ENCODE peak calls at places on chromosomes 6 and 20, in six cellular contexts. Q is mucosa of descending colon, B is body of pancreas, A is hepatocyte, U is lung, J is psoas muscle. Y is an unnamed sample.
A peak's percentile ranks its signal among the peaks of the same experiment; 100 is the strongest.

GRCh38 chr6:10149603-10150002 is 265.3 kb downstream of the TFAP2A start:
- DNase-seq in Q (no peak), B (no peak), A (no peak), U (no peak), J (no peak), Y (no peak)

GRCh38 chr6:20028143-20028542 is 184.1 kb downstream of the MBOAT1 start:
- DNase-seq in Q (peak; percentile 29), B (no peak), A (no peak), U (no peak), J (no peak), Y (no peak)

GRCh38 chr20:57435498-57436222 is 44.5 kb downstream of the RBM38 start:
- DNase-seq in Q (peak; percentile 79), B (peak; percentile 92), A (no peak), U (peak; percentile 82), J (peak; percentile 85), Y (no peak)

GRCh38 chr20:14951707-14952106 is 614.3 kb upstream of the FLRT3 start:
- DNase-seq in Q (no peak), B (no peak), A (peak; percentile 33), U (no peak), J (no peak), Y (peak; percentile 5)

GRCh38 chr20:46253391-46253790 is 54.9 kb downstream of the CDH22 start:
- DNase-seq in Q (peak; percentile 41), B (no peak), A (no peak), U (no peak), J (no peak), Y (no peak)

GRCh38 chr6:9405825-9406224 is 970.5 kb upstream of the SLC35B3 start:
- DNase-seq in Q (no peak), B (no peak), A (no peak), U (no peak), J (no peak), Y (no peak)

GRCh38 chr6:36333889-36334288 is 2.8 kb downstream of the BNIP5 start:
- DNase-seq in Q (no peak), B (no peak), A (no peak), U (no peak), J (no peak), Y (no peak)

GRCh38 chr6:48311301-48311700 is 200.3 kb upstream of the PTCHD4 start:
- DNase-seq in Q (no peak), B (no peak), A (no peak), U (no peak), J (no peak), Y (no peak)

GRCh38 chr6:140559458-140559857 is 1185.0 kb upstream of the CITED2 start:
- DNase-seq in Q (no peak), B (no peak), A (no peak), U (no peak), J (no peak), Y (no peak)

GRCh38 chr6:93352604-93353003 is 66.8 kb downstream of the EPHA7 start:
- DNase-seq in Q (no peak), B (no peak), A (no peak), U (no peak), J (no peak), Y (no peak)

GRCh38 chr20:41428285-41428684 is 61.7 kb upstream of the EMILIN3 start:
- DNase-seq in Q (no peak), B (no peak), A (peak; percentile 66), U (no peak), J (no peak), Y (no peak)

GRCh38 chr6:125066140-125066539 is 87.4 kb upstream of the TPD52L1 start:
- DNase-seq in Q (no peak), B (no peak), A (no peak), U (no peak), J (no peak), Y (no peak)

GRCh38 chr6:100381111-100381510 is 83.6 kb downstream of the SIM1 start:
- DNase-seq in Q (no peak), B (no peak), A (no peak), U (no peak), J (no peak), Y (no peak)

GRCh38 chr6:136470044-136470443 is 80.2 kb downstream of the MAP7 start:
- DNase-seq in Q (no peak), B (no peak), A (no peak), U (no peak), J (no peak), Y (no peak)

GRCh38 chr6:117498159-117498558 is 15.7 kb downstream of the DCBLD1 start:
- DNase-seq in Q (no peak), B (no peak), A (no peak), U (no peak), J (no peak), Y (no peak)

GRCh38 chr20:3010985-3011723 is 32.3 kb upstream of the GNRH2 start:
- DNase-seq in Q (no peak), B (no peak), A (no peak), U (no peak), J (no peak), Y (no peak)

GRCh38 chr6:131825946-131826345 is 18.1 kb downstream of the ENPP1 start:
- DNase-seq in Q (no peak), B (no peak), A (no peak), U (no peak), J (no peak), Y (no peak)

GRCh38 chr6:156563710-156564109 is 213.5 kb upstream of the ARID1B start:
- DNase-seq in Q (no peak), B (no peak), A (peak; percentile 47), U (no peak), J (no peak), Y (no peak)

GRCh38 chr20:60057866-60058807 is 99.9 kb downstream of the CDH26 start:
- DNase-seq in Q (peak; percentile 34), B (no peak), A (peak; percentile 40), U (peak; percentile 58), J (peak; percentile 73), Y (no peak)

GRCh38 chr20:56017560-56017959 is 12.2 kb upstream of the CBLN4 start:
- DNase-seq in Q (no peak), B (no peak), A (no peak), U (no peak), J (no peak), Y (no peak)

GRCh38 chr6:27495386-27496135 is 22.7 kb upstream of the ZNF184 start:
- DNase-seq in Q (no peak), B (peak; percentile 38), A (peak; percentile 85), U (no peak), J (peak; percentile 37), Y (peak; percentile 70)
- TF ChIP-seq CTCF in Q (no peak), B (no peak), A (no peak), U (no peak), J (no peak), Y (peak; percentile 13)

GRCh38 chr6:43274916-43275597 is 23.0 kb upstream of the SLC22A7 start:
- DNase-seq in Q (peak; percentile 90), B (peak; percentile 46), A (peak; percentile 86), U (no peak), J (no peak), Y (no peak)
- H3K4me3 ChIP-seq in Q (no peak overlapping the region), B (no peak overlapping the region), A (peak overlapping the region; percentile 49), U (no peak overlapping the region), J (peak overlapping the region; percentile 59), Y (peak overlapping the region; percentile 29)

GRCh38 chr6:118968416-118968815 is 33.5 kb upstream of the MCM9 start:
- DNase-seq in Q (no peak), B (no peak), A (peak; percentile 60), U (no peak), J (no peak), Y (no peak)
- TF ChIP-seq CTCF in Q (no peak), B (peak; percentile 39), A (peak; percentile 73), U (no peak), J (peak; percentile 44), Y (no peak)

DNA sequence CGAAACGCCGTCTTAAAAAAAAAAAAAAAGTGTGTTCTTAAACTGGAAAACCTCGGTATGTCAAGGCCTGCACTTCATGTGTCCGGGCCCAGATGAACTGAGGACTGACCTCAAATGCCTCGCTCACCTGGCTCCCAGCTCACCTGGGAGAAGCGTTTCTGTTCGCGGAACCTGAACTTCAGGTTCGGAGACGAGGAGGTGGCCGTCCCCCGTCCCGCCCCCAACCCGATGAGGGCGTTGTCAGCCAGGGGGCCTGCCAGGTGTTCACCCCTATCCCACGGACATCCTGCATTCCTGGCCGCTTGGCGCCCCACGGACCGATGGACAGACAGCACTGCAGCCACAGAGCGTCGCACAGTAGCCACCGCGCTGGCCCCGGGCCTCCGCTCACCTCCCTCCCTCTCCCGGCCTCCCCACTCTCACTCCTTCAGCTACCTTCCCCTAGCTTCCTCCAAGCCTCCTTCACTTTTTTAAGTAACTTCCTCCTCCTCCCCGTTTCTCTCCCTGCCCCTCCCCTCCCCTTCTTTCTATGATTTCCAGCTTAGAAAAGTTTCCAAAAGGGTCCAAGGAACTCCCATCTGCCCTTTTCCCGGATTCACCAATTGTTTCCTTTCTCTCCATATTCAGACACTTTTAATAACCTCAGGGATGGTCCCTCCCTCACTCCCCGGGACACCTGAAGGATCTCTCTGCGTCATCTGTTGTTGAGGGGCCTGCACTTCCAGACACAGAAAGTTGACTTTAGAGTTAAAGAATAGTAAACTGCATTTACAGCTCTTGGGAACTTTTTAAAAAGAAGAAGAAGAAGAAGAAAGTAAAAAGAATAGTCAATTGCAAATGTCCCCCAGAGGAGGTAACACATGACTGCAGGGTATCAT is 22.7 kb upstream of the MCM3 start:
- DNase-seq in Q (no peak), B (no peak), A (peak; percentile 26), U (peak; percentile 60), J (no peak), Y (no peak)
- H3K4me3 ChIP-seq in Q (no peak overlapping the region), B (no peak overlapping the region), A (no peak overlapping the region), U (no peak overlapping the region), J (no peak overlapping the region), Y (no peak overlapping the region)

GRCh38 chr6:30914076-30914853 is at the start of gene VARS2:
- DNase-seq in Q (peak; percentile 97), B (peak; percentile 96), A (peak; percentile 97), U (peak; percentile 92), J (peak; percentile 91), Y (peak; percentile 64)
- TF ChIP-seq CTCF in Q (peak; percentile 12), B (peak; percentile 50), A (peak; percentile 39), U (no peak), J (peak; percentile 42), Y (peak; percentile 55)